ENCODE peak calls at places on chromosomes 13 and 19, in five cellular contexts. H, N, P, C and O are unnamed samples.

GRCh38 chr13:58804832-58805231 is 1173.3 kb downstream of the PCDH17 start:
- DNase-seq in H (no peak), N (no peak), P (no peak), C (no peak), O (no peak)

GRCh38 chr13:58247080-58247479 is 615.5 kb downstream of the PCDH17 start:
- DNase-seq in H (no peak), N (no peak), P (no peak), C (no peak), O (no peak)

GRCh38 chr13:39840201-39840600 is 184.7 kb downstream of the COG6 start:
- DNase-seq in H (no peak), N (no peak), P (no peak), C (no peak), O (no peak)

GRCh38 chr13:110537116-110537515 is 24.4 kb downstream of the RAB20 start:
- DNase-seq in H (no peak), N (no peak), P (no peak), C (no peak), O (no peak)

GRCh38 chr19:12778020-12778904 is 2.9 kb upstream of the HOOK2 start:
- DNase-seq in H (no peak), N (peak; percentile 68), P (no peak), C (no peak), O (peak; percentile 53)

GRCh38 chr13:113802090-113802531 is 43.1 kb downstream of the TMEM255B start:
- DNase-seq in H (no peak), N (peak; percentile 84), P (peak; percentile 27), C (peak; percentile 13), O (peak; percentile 76)

GRCh38 chr13:106691251-106691650 is 123.3 kb upstream of the ARGLU1 start:
- DNase-seq in H (no peak), N (no peak), P (no peak), C (no peak), O (no peak)

GRCh38 chr13:35987572-35988513 is 143.3 kb downstream of the DCLK1 start:
- DNase-seq in H (no peak), N (peak; percentile 63), P (no peak), C (no peak), O (peak; percentile 54)

GRCh38 chr19:19459099-19459498 is 53.6 kb downstream of the GATAD2A start:
- DNase-seq in H (no peak), N (no peak), P (no peak), C (no peak), O (no peak)

GRCh38 chr19:18417250-18418033 is 1.8 kb upstream of the SSBP4 start:
- DNase-seq in H (no peak), N (peak; percentile 89), P (peak; percentile 79), C (peak; percentile 63), O (peak; percentile 85)

GRCh38 chr19:10718205-10719196 is 622 bp downstream of the DNM2 start:
- DNase-seq in H (no peak), N (peak; percentile 43), P (peak; percentile 69), C (no peak), O (peak; percentile 38)

GRCh38 chr19:49643466-49643865 is 1.5 kb downstream of the SCAF1 start:
- DNase-seq in H (no peak), N (no peak), P (peak; percentile 49), C (no peak), O (no peak)

GRCh38 chr19:11067356-11068113 is 21.7 kb upstream of the LDLR start:
- DNase-seq in H (no peak), N (no peak), P (no peak), C (no peak), O (no peak)

DNA sequence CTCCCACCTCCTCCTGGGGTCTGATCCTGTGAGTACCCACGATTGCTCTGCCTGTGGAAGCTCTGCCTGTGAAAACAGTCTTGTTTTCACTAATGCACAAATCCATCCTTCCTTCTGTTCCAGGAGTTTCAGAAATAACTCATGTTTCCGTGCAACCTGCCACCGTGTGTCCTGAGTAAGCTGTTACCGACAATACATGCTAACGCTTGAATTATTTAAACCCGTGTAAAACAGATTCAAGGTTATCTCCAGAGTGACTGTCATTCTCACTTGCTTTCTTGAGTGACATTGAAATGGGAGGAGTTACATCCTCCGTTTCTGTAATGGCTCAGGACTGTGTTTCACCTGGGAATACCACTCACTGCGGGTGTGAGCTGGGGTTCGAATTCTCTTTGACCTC is 24.9 kb downstream of the GPR12 start:
- DNase-seq in H (no peak), N (no peak), P (no peak), C (no peak), O (no peak)
- TF ChIP-seq CREB1 in H (no peak), N (no peak), P (no peak), C (no peak), O (no peak)

DNA sequence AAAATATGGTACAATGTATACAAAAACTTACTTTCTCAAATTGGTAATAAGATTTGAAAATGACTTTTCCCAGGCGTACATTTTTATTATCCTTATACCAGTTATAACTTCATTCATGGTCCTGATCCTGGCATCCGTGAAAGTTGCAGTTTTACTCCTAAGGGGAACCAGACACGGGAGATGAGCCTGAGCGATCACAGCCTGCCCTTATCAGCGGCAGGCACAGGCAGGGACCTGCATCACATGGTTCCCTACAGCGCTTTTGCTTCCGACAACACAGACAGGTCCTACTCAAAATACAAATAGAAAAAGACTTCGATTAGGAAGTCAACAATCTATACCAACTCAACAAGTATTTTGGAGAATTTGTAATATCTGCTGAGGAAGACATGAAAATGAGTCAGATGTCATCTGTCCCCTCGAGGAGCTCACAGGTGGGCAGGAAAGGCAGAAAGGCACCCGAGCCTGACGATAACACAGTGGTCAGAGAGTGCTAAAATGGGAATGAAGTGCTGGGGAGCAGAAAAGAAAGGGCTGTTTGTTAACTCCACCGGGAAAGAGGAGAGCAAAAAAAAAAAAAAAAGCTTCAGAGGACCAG is 93.4 kb downstream of the ABCC4 start:
- DNase-seq in H (no peak), N (no peak), P (peak; percentile 41), C (no peak), O (no peak)
- TF ChIP-seq CREB1 in H (no peak), N (no peak), P (no peak), C (no peak), O (no peak)

GRCh38 chr13:89925107-89925506 is 1422.4 kb upstream of the MIR17HG start:
- DNase-seq in H (no peak), N (peak; percentile 72), P (peak; percentile 41), C (peak; percentile 32), O (peak; percentile 28)
- TF ChIP-seq CREB1 in H (no peak), N (no peak), P (no peak), C (no peak), O (no peak)

GRCh38 chr13:22095794-22096193 is 424.9 kb downstream of the FGF9 start:
- DNase-seq in H (no peak), N (no peak), P (no peak), C (no peak), O (no peak)
- TF ChIP-seq CREB1 in H (no peak), N (no peak), P (no peak), C (no peak), O (no peak)